ENCODE peak calls at places on chromosomes 1 and 21, in seven cellular contexts. R is activated CD4-positive, alpha-beta T cell treated with anti-CD3 and anti-CD28 coated beads, Interleukin-2, amount 50 U/mL, for 4 hours; Y is activated T-helper 1 cell treated with anti-CD3 and anti-CD28 coated beads, Interleukin-2, amount 50 U/mL, for 16 hours; C is ecto neural progenitor cell; B is fibroblast of mammary gland; T is ureter; M is heart left ventricle. E is an unnamed sample.

GRCh38 chr1:57632401-57632800 is 208.5 kb upstream of the DAB1 start:
- DNase-seq in R (no peak), Y (no peak), C (no peak), B (no peak), T (no peak), M (no peak), E (no peak)

GRCh38 chr1:70509996-70510876 is 99.2 kb downstream of the CTH start:
- DNase-seq in R (no peak), Y (no peak), C (no peak), B (peak; percentile 98), T (no peak), M (no peak), E (peak; percentile 43)

GRCh38 chr21:36610201-36610600 is 88.7 kb upstream of the SIM2 start:
- DNase-seq in R (no peak), Y (no peak), C (no peak), B (peak; percentile 24), T (no peak), M (no peak), E (no peak)

GRCh38 chr1:21594495-21594894 is 74.7 kb downstream of the RAP1GAP start:
- DNase-seq in R (no peak), Y (no peak), C (no peak), B (peak; percentile 16), T (no peak), M (no peak), E (no peak)

GRCh38 chr1:36822648-36823047 is 211.7 kb downstream of the GRIK3 start:
- DNase-seq in R (no peak), Y (no peak), C (no peak), B (no peak), T (no peak), M (no peak), E (no peak)

GRCh38 chr1:11730429-11730861 is 5.5 kb upstream of the AGTRAP start:
- DNase-seq in R (no peak), Y (no peak), C (no peak), B (no peak), T (no peak), M (peak; percentile 40), E (no peak)

GRCh38 chr1:192950926-192951325 is 108.2 kb downstream of the UCHL5 start:
- DNase-seq in R (no peak), Y (no peak), C (no peak), B (no peak), T (no peak), M (no peak), E (no peak)

GRCh38 chr1:161905269-161905884 is 118.3 kb downstream of the OLFML2B start:
- DNase-seq in R (peak; percentile 13), Y (no peak), C (no peak), B (peak; percentile 47), T (no peak), M (no peak), E (peak; percentile 23)

GRCh38 chr1:16067127-16067768 is 6.2 kb downstream of the FAM131C start:
- DNase-seq in R (no peak), Y (no peak), C (no peak), B (no peak), T (no peak), M (no peak), E (no peak)

GRCh38 chr1:113940365-113941244 is 11.5 kb downstream of the HIPK1 start:
- DNase-seq in R (no peak), Y (no peak), C (no peak), B (no peak), T (no peak), M (no peak), E (no peak)

GRCh38 chr1:201809876-201810275 is 19.1 kb upstream of the IPO9 start:
- DNase-seq in R (no peak), Y (no peak), C (no peak), B (no peak), T (no peak), M (no peak), E (no peak)

GRCh38 chr1:158124034-158124433 is 56.7 kb upstream of the CD1D start:
- DNase-seq in R (no peak), Y (no peak), C (no peak), B (no peak), T (no peak), M (no peak), E (no peak)

GRCh38 chr1:93546162-93546863 is 98.4 kb downstream of the FNBP1L start:
- DNase-seq in R (no peak), Y (no peak), C (no peak), B (no peak), T (no peak), M (no peak), E (no peak)

GRCh38 chr1:15060104-15060503 is 93.4 kb upstream of the TMEM51 start:
- DNase-seq in R (no peak), Y (no peak), C (no peak), B (no peak), T (no peak), M (no peak), E (no peak)

GRCh38 chr1:161307230-161307768 is 2.5 kb downstream of the MPZ start:
- DNase-seq in R (no peak), Y (no peak), C (no peak), B (peak; percentile 91), T (no peak), M (no peak), E (peak; percentile 87)

GRCh38 chr21:14548751-14549150 is 2.6 kb upstream of the SAMSN1 start:
- DNase-seq in R (no peak), Y (no peak), C (no peak), B (peak; percentile 54), T (no peak), M (no peak), E (no peak)

GRCh38 chr21:31530918-31531705 is 128.4 kb upstream of the SOD1 start:
- DNase-seq in R (no peak), Y (no peak), C (no peak), B (no peak), T (no peak), M (no peak), E (no peak)

GRCh38 chr21:30629173-30629572 is 5.8 kb upstream of the KRTAP20-2 start:
- DNase-seq in R (no peak), Y (no peak), C (no peak), B (no peak), T (no peak), M (no peak), E (no peak)

GRCh38 chr1:20069932-20070331 is at the start of gene PLA2G5:
- DNase-seq in R (no peak), Y (no peak), C (no peak), B (peak; percentile 43), T (peak; percentile 71), M (peak; percentile 86), E (no peak)

GRCh38 chr21:29148535-29148934 is 18.1 kb downstream of the MAP3K7CL start:
- DNase-seq in R (no peak), Y (no peak), C (no peak), B (peak; percentile 83), T (no peak), M (no peak), E (no peak)

GRCh38 chr1:30262158-30262557 is 461.2 kb downstream of the MATN1 start:
- DNase-seq in R (no peak), Y (no peak), C (no peak), B (no peak), T (no peak), M (no peak), E (no peak)

GRCh38 chr1:111214086-111214801 is 13.3 kb upstream of the CHI3L2 start:
- DNase-seq in R (no peak), Y (no peak), C (no peak), B (no peak), T (no peak), M (no peak), E (no peak)

GRCh38 chr21:46029201-46029924 is 47.8 kb downstream of the COL6A1 start:
- DNase-seq in R (no peak), Y (no peak), C (no peak), B (peak; percentile 29), T (no peak), M (no peak), E (no peak)

GRCh38 chr21:41778974-41779600 is 12.2 kb upstream of the RIPK4 start:
- DNase-seq in R (no peak), Y (no peak), C (no peak), B (no peak), T (no peak), M (no peak), E (no peak)

GRCh38 chr1:198889732-198890131 is 250.9 kb downstream of the PTPRC start:
- DNase-seq in R (no peak), Y (no peak), C (no peak), B (no peak), T (no peak), M (no peak), E (no peak)

GRCh38 chr1:15799928-15800835 is 7.3 kb downstream of the UQCRHL start:
- DNase-seq in R (no peak), Y (no peak), C (peak; percentile 76), B (peak; percentile 68), T (peak; percentile 87), M (peak; percentile 25), E (peak; percentile 82)

GRCh38 chr1:27635410-27636142 is 591 bp upstream of the FGR start:
- DNase-seq in R (no peak), Y (no peak), C (no peak), B (no peak), T (no peak), M (no peak), E (no peak)

GRCh38 chr1:67436511-67437057 is 6.4 kb upstream of the SERBP1 start:
- DNase-seq in R (no peak), Y (no peak), C (no peak), B (no peak), T (no peak), M (no peak), E (no peak)

E was measured in NCI-H460.